ENCODE peak calls at places on chromosomes 4 and X, in seven cellular contexts. R is sigmoid colon, X is glutamatergic neuron, H is GM10248, N is hepatocyte, E is choroid plexus epithelial cell, S is GM13977. Q is an unnamed sample.

GRCh38 chr4:3347871-3348270 is 55.0 kb downstream of the RGS12 start:
- DNase-seq in R (no peak), S (no peak), E (no peak), N (no peak), H (no peak), X (no peak), Q (no peak)

GRCh38 chrX:148593987-148594386 is 93.6 kb downstream of the AFF2 start:
- DNase-seq in X (no peak), R (no peak), E (no peak), H (no peak), S (no peak), N (peak; percentile 6), Q (no peak)

GRCh38 chr4:81896936-81897335 is 425.2 kb upstream of the RASGEF1B start:
- DNase-seq in R (no peak), H (no peak), E (no peak), S (no peak), N (no peak), X (no peak), Q (no peak)

GRCh38 chr4:86741841-86742240 is 107.3 kb downstream of the SLC10A6 start:
- DNase-seq in X (no peak), N (no peak), R (no peak), H (no peak), S (no peak), E (no peak), Q (no peak)

GRCh38 chr4:114807759-114808404 is 209.3 kb downstream of the UGT8 start:
- DNase-seq in E (peak; percentile 24), S (peak; percentile 34), X (peak; percentile 38), H (peak; percentile 43), N (peak; percentile 52), R (no peak), Q (no peak)

GRCh38 chr4:19888587-19888986 is 363.1 kb upstream of the SLIT2 start:
- DNase-seq in E (no peak), S (no peak), X (no peak), N (no peak), H (no peak), R (no peak), Q (no peak)

GRCh38 chr4:3311489-3312171 is 18.8 kb downstream of the RGS12 start:
- DNase-seq in H (no peak), S (no peak), N (peak; percentile 41), E (no peak), X (no peak), R (no peak), Q (peak; percentile 7)

GRCh38 chr4:67934628-67935027 is 28.7 kb downstream of the TMPRSS11A start:
- DNase-seq in R (no peak), H (no peak), S (no peak), E (no peak), X (no peak), N (no peak), Q (no peak)

GRCh38 chrX:129737921-129738320 is 858 bp upstream of the XPNPEP2 start:
- DNase-seq in N (no peak), X (no peak), H (no peak), R (peak; percentile 48), E (peak; percentile 65), S (no peak), Q (no peak)

GRCh38 chr4:114052227-114052626 is 72.8 kb upstream of the ARSJ start:
- DNase-seq in S (no peak), N (no peak), X (no peak), E (no peak), H (no peak), R (no peak), Q (no peak)

GRCh38 chr4:8919651-8920288 is 48.1 kb upstream of the HMX1 start:
- DNase-seq in X (peak; percentile 12), S (no peak), N (peak; percentile 3), E (no peak), H (peak; percentile 4), R (peak; percentile 44), Q (no peak)

GRCh38 chrX:37677243-37677642 is 8.3 kb upstream of the XK start:
- DNase-seq in R (no peak), E (no peak), S (no peak), H (no peak), N (no peak), X (no peak), Q (no peak)

GRCh38 chr4:16967722-16968121 is 69.3 kb upstream of the LDB2 start:
- DNase-seq in S (no peak), N (no peak), R (peak; percentile 87), X (no peak), E (peak; percentile 14), H (no peak), Q (no peak)

GRCh38 chrX:121336831-121337421 is 289.5 kb downstream of the GLUD2 start:
- DNase-seq in N (no peak), X (no peak), H (no peak), E (no peak), R (no peak), S (no peak), Q (no peak)

GRCh38 chrX:20315140-20315539 is 48.4 kb upstream of the RPS6KA3 start:
- DNase-seq in E (no peak), N (peak; percentile 8), R (no peak), X (no peak), H (peak; percentile 14), S (no peak), Q (no peak)

GRCh38 chrX:138771042-138771441 is 59.5 kb upstream of the FGF13 start:
- DNase-seq in E (no peak), H (no peak), N (no peak), R (no peak), X (no peak), S (no peak), Q (no peak)

GRCh38 chrX:132216283-132216682 is 3.0 kb downstream of the RAP2C start:
- DNase-seq in E (no peak), H (no peak), N (no peak), S (no peak), R (no peak), X (no peak), Q (no peak)

GRCh38 chr4:177769155-177769554 is 326.9 kb upstream of the AGA start:
- DNase-seq in H (no peak), X (no peak), R (no peak), S (no peak), N (no peak), E (no peak), Q (no peak)

GRCh38 chr4:40550900-40551546 is 78.6 kb downstream of the RBM47 start:
- DNase-seq in S (peak; percentile 52), H (peak; percentile 65), R (no peak), N (peak; percentile 59), X (no peak), E (peak; percentile 72), Q (no peak)

GRCh38 chr4:16294455-16294854 is 68.2 kb upstream of the TAPT1 start:
- DNase-seq in N (no peak), R (no peak), X (no peak), E (peak; percentile 36), H (no peak), S (no peak), Q (no peak)

GRCh38 chrX:29231800-29232199 is 644.6 kb downstream of the IL1RAPL1 start:
- DNase-seq in S (no peak), E (peak; percentile 22), X (no peak), H (no peak), R (no peak), N (no peak), Q (no peak)

GRCh38 chr4:74320559-74321118 is 12.4 kb downstream of the EPGN start:
- DNase-seq in N (peak; percentile 82), R (no peak), E (peak; percentile 82), H (peak; percentile 36), S (peak; percentile 42), X (no peak), Q (peak; percentile 39)

GRCh38 chrX:88883205-88883604 is 136.2 kb downstream of the CPXCR1 start:
- DNase-seq in H (no peak), X (no peak), N (peak; percentile 11), R (no peak), E (no peak), S (no peak), Q (no peak)

GRCh38 chr4:156109943-156110925 is 156.6 kb upstream of the CTSO start:
- DNase-seq in S (no peak), N (peak; percentile 28), E (peak; percentile 70), H (no peak), X (peak; percentile 34), R (peak; percentile 77), Q (no peak)
- TF ChIP-seq CTCF in S (peak; percentile 16), N (no peak), E (peak; percentile 54), H (no peak), X (no peak), R (no peak), Q (no peak)

DNA sequence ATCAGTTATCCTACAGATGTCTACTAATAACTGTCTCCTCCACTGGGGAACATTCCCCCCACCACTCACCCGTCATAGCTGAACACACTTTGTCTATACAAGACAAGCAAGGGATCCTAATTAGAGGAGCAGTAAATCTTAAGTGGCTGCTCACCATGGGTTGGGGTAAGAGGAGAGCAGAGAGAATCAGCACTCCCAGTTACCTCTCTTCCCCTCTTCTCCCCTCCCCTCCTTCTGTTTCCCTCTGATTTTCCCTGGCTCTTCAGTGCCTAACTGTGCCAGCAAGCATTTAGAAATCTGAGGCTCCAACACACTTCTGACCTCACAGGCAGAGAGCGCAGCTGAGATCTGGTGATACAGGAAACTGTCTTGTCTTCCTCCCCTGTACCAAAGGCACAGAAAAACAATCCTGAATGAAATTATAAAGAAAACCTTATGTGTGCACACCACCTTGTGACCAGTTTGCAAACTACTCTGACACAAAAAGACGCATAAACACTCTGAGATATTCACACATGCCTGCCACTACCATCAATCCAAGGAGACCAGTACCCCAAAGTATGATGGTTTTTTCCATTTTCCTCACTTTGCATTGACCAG is 82.5 kb upstream of the SMIM10 start:
- DNase-seq in R (no peak), X (no peak), E (peak; percentile 71), S (no peak), N (peak; percentile 18), H (no peak), Q (no peak)
- TF ChIP-seq CTCF in R (no peak), X (no peak), E (peak; percentile 39), S (peak; percentile 27), N (peak; percentile 33), H (peak; percentile 30), Q (no peak)

GRCh38 chr4:165112258-165113156 is at the start of gene TMEM192:
- DNase-seq in S (peak; percentile 96), R (peak; percentile 96), N (peak; percentile 97), X (peak; percentile 96), H (peak; percentile 97), E (peak; percentile 96), Q (peak; percentile 88)
- TF ChIP-seq CTCF in S (peak; percentile 49), R (no peak), N (peak; percentile 48), X (no peak), H (peak; percentile 33), E (peak; percentile 9), Q (no peak)

DNA sequence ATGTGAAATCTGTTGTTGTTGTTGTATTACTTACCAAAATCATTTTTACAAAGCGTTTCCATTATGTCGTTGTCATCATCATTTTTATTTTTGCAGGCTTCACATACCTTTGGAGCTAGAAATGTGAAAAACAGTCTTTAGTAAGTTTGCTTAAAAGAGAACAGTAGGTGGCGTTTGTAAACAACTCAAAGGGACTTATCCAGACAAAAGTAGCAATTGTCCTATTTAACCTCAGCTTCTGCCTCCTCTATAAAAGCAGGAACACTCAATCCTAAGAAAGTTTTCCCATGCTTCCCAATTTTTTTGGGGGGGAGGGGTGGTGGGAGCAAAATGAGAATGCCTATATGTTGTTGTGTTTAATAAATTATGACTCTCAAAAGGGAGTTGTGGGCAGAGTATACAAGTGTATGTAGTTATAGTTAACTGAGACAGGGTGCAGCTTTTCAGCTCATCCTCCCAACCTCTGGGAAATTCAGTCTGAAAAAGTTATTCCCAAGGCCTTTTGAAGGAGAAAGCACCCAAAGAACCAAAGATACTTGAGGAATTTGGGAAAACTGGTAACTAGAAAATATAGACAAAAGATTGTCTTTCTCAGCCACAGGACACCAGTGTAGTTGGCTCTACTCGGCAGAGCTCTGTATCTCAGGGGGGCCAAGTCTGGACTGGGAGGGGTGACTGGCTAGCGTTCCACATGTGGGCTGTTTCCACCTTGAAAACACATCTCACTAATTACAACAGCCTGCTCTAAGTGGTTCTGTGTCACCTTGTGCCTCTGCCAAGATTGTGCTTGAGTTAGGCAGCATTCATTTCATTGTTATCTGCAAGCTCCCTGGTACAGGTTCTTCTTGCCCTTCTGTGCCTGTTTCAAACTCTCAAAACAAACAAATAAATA is 2.8 kb downstream of the SFRP2 start:
- DNase-seq in N (no peak), E (peak; percentile 68), R (no peak), X (no peak), H (peak; percentile 33), S (peak; percentile 58), Q (no peak)
- TF ChIP-seq CTCF in N (peak; percentile 63), E (peak; percentile 57), R (no peak), X (no peak), H (peak; percentile 22), S (peak; percentile 47), Q (no peak)

Q was measured in mesothelial cell of epicardium.